ENCODE peak calls at places on chromosomes 12 and 14, in five cellular contexts. K is heart right ventricle, G is hepatic stellate cell, U is nucleus accumbens, E is NCI-H1694 treated with DMSO at 0.1 percent for 48 hours. J is an unnamed sample.

GRCh38 chr12:32400114-32400672 is 835 bp downstream of the FGD4 start:
- DNase-seq in K (no peak), G (peak), U (no peak), E (no peak), J (no peak)

GRCh38 chr14:106228541-106229158 is 702.3 kb downstream of the TMEM121 start:
- DNase-seq in K (no peak), G (no peak), U (no peak), E (no peak), J (no peak)

GRCh38 chr12:92649511-92650227 is 53.1 kb upstream of the PLEKHG7 start:
- DNase-seq in K (no peak), G (peak), U (no peak), E (peak), J (peak)

GRCh38 chr12:10276774-10277173 is 30.9 kb upstream of the KLRD1 start:
- DNase-seq in K (no peak), G (no peak), U (no peak), E (no peak), J (no peak)

GRCh38 chr14:75636100-75636692 is 24.5 kb downstream of the ERG28 start:
- DNase-seq in K (no peak), G (peak), U (no peak), E (peak), J (no peak)

GRCh38 chr12:62924084-62924483 is 10.9 kb downstream of the PPM1H start:
- DNase-seq in K (no peak), G (no peak), U (no peak), E (no peak), J (no peak)

GRCh38 chr12:131052891-131053290 is 99.2 kb downstream of the ADGRD1 start:
- DNase-seq in K (no peak), G (no peak), U (no peak), E (no peak), J (no peak)

GRCh38 chr12:2018401-2018800 is 14.1 kb upstream of the DCP1B start:
- DNase-seq in K (no peak), G (no peak), U (no peak), E (no peak), J (no peak)

GRCh38 chr12:20555771-20556170 is 139.4 kb upstream of the SLCO1C1 start:
- DNase-seq in K (no peak), G (no peak), U (no peak), E (no peak), J (no peak)

J was measured in HS-5.